ENCODE peak calls at places on chromosome 10, in ten cellular contexts. B is adipocyte; R is sciatic nerve; J is DMS153; U is CD8-positive, alpha-beta T cell; S is neural crest cell; E is T follicular helper cell; O is activated T-cell treated with anti-CD3 and anti-CD28 coated beads, Interleukin-2, amount 50 U/mL, for 4 hours; T is GM18507; W is T1000. A is an unnamed sample.

GRCh38 chr10:128268015-128268722 is 141.9 kb upstream of the MKI67 start:
- DNase-seq in O (no peak), E (no peak), W (no peak), B (peak; percentile 11), R (peak; percentile 69), J (peak; percentile 60), T (peak; percentile 9), U (no peak), S (peak; percentile 84), A (no peak)

GRCh38 chr10:101694056-101694673 is 805 bp downstream of the FBXW4 start:
- DNase-seq in B (peak; percentile 79), E (peak; percentile 45), R (peak; percentile 78), T (peak; percentile 44), W (peak; percentile 47), J (peak; percentile 50), U (peak; percentile 42), S (peak; percentile 57), O (peak; percentile 60), A (peak; percentile 48)

GRCh38 chr10:80472234-80473095 is 18.4 kb downstream of the TSPAN14 start:
- DNase-seq in E (peak; percentile 34), O (no peak), W (peak; percentile 21), B (peak; percentile 90), R (peak; percentile 30), S (no peak), T (peak; percentile 56), U (no peak), J (no peak), A (no peak)

GRCh38 chr10:110636932-110637557 is 7.1 kb upstream of the RBM20 start:
- DNase-seq in W (no peak), J (no peak), R (no peak), E (no peak), U (no peak), O (no peak), B (no peak), T (no peak), S (no peak), A (no peak)

GRCh38 chr10:79386637-79387465 is 39.6 kb downstream of the PPIF start:
- DNase-seq in T (no peak), E (no peak), S (peak; percentile 1), B (no peak), W (no peak), U (no peak), R (peak; percentile 61), O (no peak), J (no peak), A (no peak)

GRCh38 chr10:4355346-4355745 is 470.7 kb upstream of the AKR1E2 start:
- DNase-seq in B (no peak), T (no peak), E (no peak), S (no peak), J (no peak), U (no peak), W (no peak), R (no peak), O (no peak), A (no peak)

GRCh38 chr10:48535416-48536225 is 69.3 kb downstream of the ARHGAP22 start:
- DNase-seq in B (no peak), R (peak; percentile 50), T (no peak), S (no peak), U (no peak), W (no peak), J (no peak), O (no peak), E (no peak), A (no peak)

GRCh38 chr10:22648547-22648961 is 65.8 kb downstream of the PIP4K2A start:
- DNase-seq in O (no peak), T (no peak), W (no peak), E (no peak), U (no peak), J (no peak), B (peak; percentile 58), R (no peak), S (no peak), A (no peak)

A was measured in stimulated activated naive CD4-positive, alpha-beta T cell.